ENCODE peak calls at places on chromosomes 4 and X, in six cellular contexts. Z is renal cortical epithelial cell, C is SJSA1, N is T1000, E is dorsolateral prefrontal cortex, Q is RWPE1. V is an unnamed sample.

GRCh38 chr4:25654971-25655963 is at the start of gene SLC34A2:
- DNase-seq in Z (no peak), C (no peak), N (no peak), E (no peak), Q (peak), V (no peak)

GRCh38 chr4:186260504-186261448 is 5.2 kb upstream of the F11 start:
- DNase-seq in N (no peak), E (no peak), Q (no peak), C (no peak), Z (peak), V (no peak)

GRCh38 chr4:183390374-183390773 is 54.1 kb upstream of the CDKN2AIP start:
- DNase-seq in Z (no peak), E (no peak), C (no peak), N (no peak), Q (no peak), V (no peak)

GRCh38 chr4:48290146-48290772 is 20.6 kb upstream of the TEC start:
- DNase-seq in N (no peak), Z (peak), E (no peak), C (no peak), Q (peak), V (no peak)

GRCh38 chrX:24696241-24696640 is 2.5 kb downstream of the POLA1 start:
- DNase-seq in E (no peak), Z (no peak), Q (no peak), N (no peak), C (no peak), V (no peak)

GRCh38 chr4:153489856-153490558 is 23.8 kb downstream of the TMEM131L start:
- DNase-seq in N (no peak), C (no peak), E (no peak), Z (no peak), Q (no peak), V (no peak)

GRCh38 chrX:54509401-54509800 is 13.4 kb upstream of the FGD1 start:
- DNase-seq in E (no peak), N (no peak), C (peak), Q (no peak), Z (no peak), V (no peak)

GRCh38 chr4:91325495-91325894 is 978.3 kb upstream of the GRID2 start:
- DNase-seq in Q (peak), C (no peak), E (no peak), Z (peak), N (no peak), V (no peak)

GRCh38 chr4:53380221-53380620 is 2.8 kb downstream of the FIP1L1 start:
- DNase-seq in Z (no peak), C (no peak), Q (no peak), E (no peak), N (no peak), V (no peak)

GRCh38 chr4:114558446-114559020 is 40.1 kb upstream of the UGT8 start:
- DNase-seq in E (no peak), N (no peak), Z (no peak), Q (no peak), C (no peak), V (no peak)

GRCh38 chrX:3066555-3066954 is 25.3 kb downstream of the ARSF start:
- DNase-seq in N (no peak), E (no peak), C (no peak), Z (no peak), Q (no peak), V (peak)

GRCh38 chr4:180923476-180923875 is 1319.7 kb upstream of the TENM3 start:
- DNase-seq in Z (peak), E (no peak), C (peak), N (no peak), Q (peak), V (no peak)

GRCh38 chr4:5203925-5204324 is 152.6 kb downstream of the STK32B start:
- DNase-seq in N (no peak), E (no peak), Z (no peak), C (no peak), Q (no peak), V (no peak)

GRCh38 chr4:83686166-83686565 is 150.3 kb downstream of the GPAT3 start:
- DNase-seq in E (no peak), Q (peak), N (peak), C (no peak), Z (no peak), V (no peak)

GRCh38 chr4:185534850-185535761 is at the start of gene PDLIM3:
- DNase-seq in E (peak), C (peak), Q (peak), N (peak), Z (no peak), V (peak)

GRCh38 chr4:182385897-182386296 is 142.7 kb downstream of the TENM3 start:
- DNase-seq in Q (no peak), E (no peak), Z (no peak), N (no peak), C (no peak), V (no peak)

GRCh38 chr4:55399581-55399980 is 3.8 kb downstream of the TMEM165 start:
- DNase-seq in Z (no peak), C (no peak), N (no peak), Q (no peak), E (no peak), V (no peak)

GRCh38 chr4:11720292-11720691 is 291.6 kb upstream of the HS3ST1 start:
- DNase-seq in E (no peak), C (no peak), Z (peak), Q (peak), N (no peak), V (no peak)

GRCh38 chrX:78652971-78653822 is 5.9 kb downstream of the RTL3 start:
- DNase-seq in Q (no peak), C (peak), E (no peak), N (peak), Z (peak), V (no peak)

GRCh38 chrX:53481816-53482485 is 47.8 kb upstream of the HSD17B10 start:
- DNase-seq in C (peak), E (no peak), Z (peak), Q (no peak), N (peak), V (peak)

GRCh38 chr4:8607603-8608481 is 15.3 kb downstream of the CPZ start:
- DNase-seq in E (no peak), C (no peak), N (no peak), Q (peak), Z (no peak), V (no peak)

GRCh38 chr4:98786866-98787265 is 128.5 kb upstream of the TSPAN5 start:
- DNase-seq in Q (no peak), Z (peak), N (no peak), E (no peak), C (no peak), V (no peak)

GRCh38 chr4:21991050-21991449 is 42.5 kb upstream of the KCNIP4 start:
- DNase-seq in E (no peak), Z (no peak), N (no peak), Q (no peak), C (no peak), V (no peak)

GRCh38 chr4:74037076-74037475 is 1.4 kb downstream of the CXCL3 start:
- DNase-seq in Z (no peak), N (no peak), C (no peak), Q (no peak), E (no peak), V (no peak)

GRCh38 chr4:10106421-10107039 is 10.1 kb downstream of the WDR1 start:
- DNase-seq in E (no peak), Q (peak), N (peak), Z (peak), C (peak), V (no peak)

V was measured in SHP77.